ENCODE peak calls at places on chromosomes 12 and 14, in seven cellular contexts. P, Q, E, N, C, K and W are unnamed samples. For H3K4me1 and H3K9me3, the result is how much of the 10 kb centered on the place peaks cover.

GRCh38 chr12:48794870-48795269 is 6.0 kb upstream of the ADCY6 start:
- DNase-seq in P (no peak), Q (no peak), E (no peak), N (no peak), C (no peak), K (no peak), W (no peak)

GRCh38 chr12:15563683-15564082 is 225.5 kb downstream of the EPS8 start:
- DNase-seq in P (no peak), Q (no peak), E (peak), N (no peak), C (no peak), K (no peak), W (no peak)

GRCh38 chr12:24278832-24279231 is 329.4 kb upstream of the SOX5 start:
- DNase-seq in P (no peak), Q (no peak), E (no peak), N (no peak), C (no peak), K (no peak), W (no peak)

GRCh38 chr12:460301-461230 is 827 bp downstream of the B4GALNT3 start:
- DNase-seq in P (no peak), Q (peak), E (no peak), N (no peak), C (no peak), K (peak), W (peak)

GRCh38 chr12:46904406-46905240 is 78.8 kb upstream of the SLC38A4 start:
- DNase-seq in P (no peak), Q (no peak), E (no peak), N (no peak), C (no peak), K (peak), W (no peak)

GRCh38 chr12:113860059-113860820 is 105.9 kb downstream of the RBM19 start:
- DNase-seq in P (no peak), Q (no peak), E (no peak), N (no peak), C (no peak), K (no peak), W (no peak)

GRCh38 chr14:60092516-60092915 is 793 bp downstream of the PCNX4 start:
- DNase-seq in P (peak), Q (peak), E (peak), N (no peak), C (peak), K (no peak), W (no peak)

GRCh38 chr12:65025070-65025469 is 96.0 kb downstream of the WIF1 start:
- DNase-seq in P (no peak), Q (no peak), E (no peak), N (no peak), C (no peak), K (no peak), W (no peak)

GRCh38 chr12:56905852-56906251 is 28.4 kb downstream of the SDR9C7 start:
- DNase-seq in P (no peak), Q (no peak), E (no peak), N (no peak), C (no peak), K (no peak), W (no peak)

GRCh38 chr12:12721251-12721689 is 4.1 kb downstream of the CDKN1B start:
- DNase-seq in P (no peak), Q (peak), E (no peak), N (no peak), C (no peak), K (no peak), W (no peak)

GRCh38 chr14:104770851-104771272 is 17.9 kb downstream of the SIVA1 start:
- DNase-seq in P (no peak), Q (no peak), E (peak), N (no peak), C (no peak), K (no peak), W (peak)

GRCh38 chr14:102776761-102777710 is at the start of gene TRAF3:
- DNase-seq in P (peak), Q (peak), E (peak), N (peak), C (peak), K (peak), W (peak)

GRCh38 chr12:75623631-75624118 is 112.3 kb upstream of the KRR1 start:
- DNase-seq in P (no peak), Q (no peak), E (no peak), N (no peak), C (no peak), K (no peak), W (no peak)

GRCh38 chr14:64682173-64682710 is 22.0 kb upstream of the PLEKHG3 start:
- DNase-seq in P (no peak), Q (no peak), E (no peak), N (peak), C (peak), K (no peak), W (peak)

GRCh38 chr14:21525571-21525970 is 575 bp downstream of the SALL2 start:
- DNase-seq in P (no peak), Q (no peak), E (peak), N (no peak), C (peak), K (no peak), W (no peak)
- H3K27ac ChIP-seq in P (peak), Q (peak), E (peak), N (peak), C (no peak), K (peak), W (peak)

DNA sequence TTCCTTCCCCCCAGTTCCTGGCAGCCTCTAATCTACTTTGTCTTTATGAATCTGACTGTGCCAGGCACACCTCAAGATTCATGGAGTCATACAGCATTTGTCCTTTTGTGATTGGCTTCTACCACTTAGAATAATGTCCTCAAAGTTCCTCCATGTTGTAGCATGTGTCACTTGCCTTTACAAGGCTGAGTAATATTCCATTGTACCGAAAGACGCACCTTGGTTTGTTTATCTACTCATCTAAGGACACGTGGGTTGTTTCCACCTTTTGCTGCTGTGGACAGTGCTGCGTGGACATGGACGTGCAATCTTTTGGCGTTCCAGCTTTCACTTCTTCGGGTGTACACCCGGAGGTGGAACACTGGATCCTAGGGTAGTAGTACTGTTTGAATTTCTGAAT is 33.5 kb downstream of the ANAPC7 start:
- DNase-seq in P (no peak), Q (no peak), E (no peak), N (no peak), C (no peak), K (no peak), W (no peak)
- H3K4me1 ChIP-seq in P (under half), Q (half or more), E (under half), N (half or more), C (under half), K (under half), W (under half)

DNA sequence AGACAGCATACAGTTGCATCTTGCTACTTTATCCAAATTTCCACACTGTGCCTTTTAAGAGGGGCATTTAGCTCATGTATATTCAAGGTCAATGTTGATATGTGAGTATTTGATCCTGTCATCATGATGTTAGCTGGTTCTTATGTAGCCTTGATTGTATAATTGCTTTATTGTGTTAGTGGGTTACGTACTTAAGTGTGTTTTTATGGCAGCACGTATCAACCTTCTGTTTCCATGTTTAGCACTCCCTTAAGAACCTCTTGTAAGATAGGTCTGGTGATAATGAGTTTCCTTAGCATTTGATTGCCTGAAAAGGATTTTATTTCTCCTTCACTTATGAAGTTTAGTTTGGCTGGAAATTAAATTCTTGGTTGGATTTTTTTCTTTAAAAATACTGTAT is 445.2 kb downstream of the NAV3 start:
- DNase-seq in P (no peak), Q (no peak), E (no peak), N (no peak), C (no peak), K (no peak), W (no peak)
- H3K9me3 ChIP-seq in P (under half), Q (under half), E (under half), N (under half), C (under half), K (under half), W (under half)

DNA sequence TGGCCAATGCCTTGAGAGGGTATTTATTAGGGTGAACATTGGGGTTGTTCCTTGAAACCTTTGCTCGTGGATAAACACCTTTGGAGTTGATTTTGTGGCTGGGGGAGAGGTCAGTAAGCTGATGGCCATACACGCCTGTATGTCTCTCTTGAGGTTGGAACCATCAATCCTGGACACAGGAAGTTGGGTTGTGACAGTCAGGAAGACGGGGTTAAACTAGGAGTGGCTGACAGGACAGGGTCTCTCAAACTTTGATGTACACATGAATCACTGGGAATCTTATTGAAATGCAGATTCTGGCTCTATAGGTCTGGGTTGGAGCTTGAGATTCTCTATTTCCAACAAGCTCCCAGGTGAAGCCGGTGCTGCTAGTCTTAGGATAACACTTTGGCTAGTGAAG is 12.8 kb upstream of the WSCD2 start:
- DNase-seq in P (no peak), Q (no peak), E (no peak), N (no peak), C (no peak), K (no peak), W (no peak)
- H3K27ac ChIP-seq in P (no peak), Q (no peak), E (no peak), N (peak), C (no peak), K (no peak), W (no peak)

GRCh38 chr14:68948686-68949085 is 30.4 kb downstream of the ACTN1 start:
- DNase-seq in P (no peak), Q (no peak), E (no peak), N (peak), C (no peak), K (no peak), W (no peak)
- H3K4me1 ChIP-seq in P (half or more), Q (under half), E (under half), N (half or more), C (half or more), K (half or more), W (half or more)

GRCh38 chr12:83389237-83389996 is 702.7 kb downstream of the TMTC2 start:
- DNase-seq in P (no peak), Q (no peak), E (no peak), N (no peak), C (peak), K (no peak), W (no peak)
- H3K9me3 ChIP-seq in P (under half), Q (under half), E (under half), N (under half), C (under half), K (under half), W (under half)

GRCh38 chr12:62764251-62764650 is 170.7 kb downstream of the PPM1H start:
- DNase-seq in P (no peak), Q (no peak), E (no peak), N (no peak), C (no peak), K (no peak), W (no peak)
- H3K27ac ChIP-seq in P (no peak), Q (no peak), E (no peak), N (peak), C (no peak), K (no peak), W (no peak)

GRCh38 chr14:89955022-89955414 is 488 bp upstream of the EFCAB11 start:
- DNase-seq in P (peak), Q (no peak), E (no peak), N (no peak), C (no peak), K (no peak), W (no peak)

GRCh38 chr14:89955418-89956293 is at the start of gene TDP1:
- DNase-seq in P (peak), Q (peak), E (peak), N (peak), C (peak), K (peak), W (peak)

GRCh38 chr14:89954045-89955021 is at the start of gene EFCAB11:
- DNase-seq in P (peak), Q (peak), E (peak), N (peak), C (peak), K (peak), W (peak)

GRCh38 chr14:89952581-89952980 is 1.9 kb downstream of the EFCAB11 start:
- DNase-seq in P (no peak), Q (no peak), E (no peak), N (no peak), C (no peak), K (no peak), W (no peak)

DNA sequence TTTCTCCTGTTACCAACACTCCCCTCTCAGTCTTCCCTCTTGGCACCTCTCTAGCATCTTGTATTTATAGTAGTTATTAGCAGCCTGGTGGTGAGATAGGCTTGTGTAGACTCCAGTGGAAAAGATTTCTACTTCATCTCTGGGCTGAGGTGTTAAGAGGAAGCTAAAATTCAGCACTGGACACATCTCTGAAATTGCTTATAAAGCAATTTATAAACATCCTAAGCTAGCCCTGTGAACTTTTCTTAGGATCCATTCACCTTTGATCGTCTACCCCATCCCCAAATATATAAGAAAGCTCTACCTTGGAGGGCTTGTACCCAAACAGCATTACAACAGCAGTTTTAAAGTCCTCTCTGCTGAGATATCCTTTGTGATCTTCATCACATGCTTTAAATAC is 928 bp downstream of the EFCAB11 start:
- DNase-seq in P (no peak), Q (no peak), E (no peak), N (no peak), C (no peak), K (no peak), W (no peak)
- H3K4me1 ChIP-seq in P (under half), Q (under half), E (under half), N (under half), C (under half), K (under half), W (under half)

DNA sequence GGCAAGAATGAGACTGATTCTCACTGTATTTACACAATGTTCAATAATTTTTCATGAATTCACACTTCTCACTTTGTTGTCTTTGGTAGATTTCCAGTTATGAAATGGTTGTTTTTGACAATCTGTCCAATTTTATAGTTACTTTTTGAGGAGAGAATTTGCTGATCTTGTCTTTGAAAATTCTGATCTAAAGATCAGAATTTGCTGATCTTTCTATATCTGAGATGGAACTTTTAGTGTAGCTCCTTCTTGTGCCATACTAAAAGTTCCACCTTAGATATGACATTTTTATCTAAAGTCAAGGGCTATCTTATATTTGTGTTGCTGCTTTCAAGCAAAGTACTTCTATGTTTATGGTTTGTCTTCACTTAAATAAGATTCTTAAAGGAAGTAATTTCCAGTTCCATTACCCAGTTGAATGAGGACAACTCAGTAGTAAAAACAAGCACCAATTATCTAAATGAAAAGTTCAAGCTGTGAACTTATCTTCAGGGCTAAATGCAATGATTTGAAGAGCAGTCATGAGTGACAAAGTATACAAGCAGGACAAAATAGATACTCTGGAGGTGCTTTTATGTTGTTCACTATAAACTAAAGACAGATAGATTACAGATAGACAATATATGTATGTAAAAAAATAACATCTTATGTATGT is 76.4 kb upstream of the FOXG1 start:
- DNase-seq in P (no peak), Q (no peak), E (no peak), N (no peak), C (no peak), K (no peak), W (no peak)
- H3K9me3 ChIP-seq in P (under half), Q (under half), E (under half), N (under half), C (under half), K (under half), W (under half)